ENCODE peak calls at places on chromosomes 13 and 19, in eight cellular contexts. One of them, this sample, is unnamed.
A peak's percentile ranks its signal among the peaks of the same experiment; 100 is the strongest.

GRCh38 chr19:18915639-18916038 is 3.5 kb downstream of the COPE start:
- DNase-seq in stimulated activated CD4-positive, alpha-beta T cell treated with anti-CD3 and anti-CD28 coated beads, Interleukin-15, amount 100 ng/mL, for 48 hours: no peak
- DNase-seq in H4: peak; percentile 64
- DNase-seq in lower lobe of right lung: no peak
- DNase-seq in C1 segment of cervical spinal cord: peak; percentile 46
- DNase-seq in HEK293T: no peak
- DNase-seq in left colon: no peak
- DNase-seq in mammary epithelial cell: peak; percentile 32
- DNase-seq in this sample: no peak

GRCh38 chr13:41268764-41269163 is 5.4 kb upstream of the MTRF1 start:
- DNase-seq in stimulated activated CD4-positive, alpha-beta T cell treated with anti-CD3 and anti-CD28 coated beads, Interleukin-15, amount 100 ng/mL, for 48 hours: no peak
- DNase-seq in H4: no peak
- DNase-seq in lower lobe of right lung: no peak
- DNase-seq in C1 segment of cervical spinal cord: no peak
- DNase-seq in HEK293T: no peak
- DNase-seq in left colon: no peak
- DNase-seq in mammary epithelial cell: peak; percentile 33
- DNase-seq in this sample: no peak

GRCh38 chr13:97074618-97075017 is 80.3 kb upstream of the OXGR1 start:
- DNase-seq in stimulated activated CD4-positive, alpha-beta T cell treated with anti-CD3 and anti-CD28 coated beads, Interleukin-15, amount 100 ng/mL, for 48 hours: no peak
- DNase-seq in H4: no peak
- DNase-seq in lower lobe of right lung: no peak
- DNase-seq in C1 segment of cervical spinal cord: no peak
- DNase-seq in HEK293T: no peak
- DNase-seq in left colon: no peak
- DNase-seq in mammary epithelial cell: no peak
- DNase-seq in this sample: no peak

GRCh38 chr19:38691938-38692457 is 44.5 kb downstream of the ACTN4 start:
- DNase-seq in stimulated activated CD4-positive, alpha-beta T cell treated with anti-CD3 and anti-CD28 coated beads, Interleukin-15, amount 100 ng/mL, for 48 hours: no peak
- DNase-seq in H4: peak; percentile 94
- DNase-seq in lower lobe of right lung: peak; percentile 71
- DNase-seq in C1 segment of cervical spinal cord: no peak
- DNase-seq in HEK293T: no peak
- DNase-seq in left colon: peak; percentile 75
- DNase-seq in mammary epithelial cell: peak; percentile 94
- DNase-seq in this sample: peak; percentile 62

GRCh38 chr13:53562419-53562818 is 533.8 kb downstream of the OLFM4 start:
- DNase-seq in stimulated activated CD4-positive, alpha-beta T cell treated with anti-CD3 and anti-CD28 coated beads, Interleukin-15, amount 100 ng/mL, for 48 hours: no peak
- DNase-seq in H4: no peak
- DNase-seq in lower lobe of right lung: no peak
- DNase-seq in C1 segment of cervical spinal cord: no peak
- DNase-seq in HEK293T: no peak
- DNase-seq in left colon: no peak
- DNase-seq in mammary epithelial cell: no peak
- DNase-seq in this sample: no peak

GRCh38 chr13:49226613-49227012 is 6.5 kb downstream of the MLNR start:
- DNase-seq in stimulated activated CD4-positive, alpha-beta T cell treated with anti-CD3 and anti-CD28 coated beads, Interleukin-15, amount 100 ng/mL, for 48 hours: no peak
- DNase-seq in H4: no peak
- DNase-seq in lower lobe of right lung: no peak
- DNase-seq in C1 segment of cervical spinal cord: no peak
- DNase-seq in HEK293T: no peak
- DNase-seq in left colon: no peak
- DNase-seq in mammary epithelial cell: no peak
- DNase-seq in this sample: no peak

GRCh38 chr19:5074418-5074817 is 105.5 kb downstream of the KDM4B start:
- DNase-seq in stimulated activated CD4-positive, alpha-beta T cell treated with anti-CD3 and anti-CD28 coated beads, Interleukin-15, amount 100 ng/mL, for 48 hours: no peak
- DNase-seq in H4: no peak
- DNase-seq in lower lobe of right lung: no peak
- DNase-seq in C1 segment of cervical spinal cord: no peak
- DNase-seq in HEK293T: no peak
- DNase-seq in left colon: no peak
- DNase-seq in mammary epithelial cell: no peak
- DNase-seq in this sample: no peak

GRCh38 chr13:74067818-74068217 is 66.4 kb downstream of the KLF12 start:
- DNase-seq in stimulated activated CD4-positive, alpha-beta T cell treated with anti-CD3 and anti-CD28 coated beads, Interleukin-15, amount 100 ng/mL, for 48 hours: no peak
- DNase-seq in H4: no peak
- DNase-seq in lower lobe of right lung: no peak
- DNase-seq in C1 segment of cervical spinal cord: no peak
- DNase-seq in HEK293T: no peak
- DNase-seq in left colon: no peak
- DNase-seq in mammary epithelial cell: peak; percentile 62
- DNase-seq in this sample: peak; percentile 52

GRCh38 chr13:91659583-91660415 is 261.4 kb downstream of the GPC5 start:
- DNase-seq in stimulated activated CD4-positive, alpha-beta T cell treated with anti-CD3 and anti-CD28 coated beads, Interleukin-15, amount 100 ng/mL, for 48 hours: no peak
- DNase-seq in H4: no peak
- DNase-seq in lower lobe of right lung: no peak
- DNase-seq in C1 segment of cervical spinal cord: no peak
- DNase-seq in HEK293T: no peak
- DNase-seq in left colon: no peak
- DNase-seq in mammary epithelial cell: peak; percentile 1
- DNase-seq in this sample: no peak

GRCh38 chr13:77466757-77467156 is 68.7 kb upstream of the SCEL start:
- DNase-seq in stimulated activated CD4-positive, alpha-beta T cell treated with anti-CD3 and anti-CD28 coated beads, Interleukin-15, amount 100 ng/mL, for 48 hours: no peak
- DNase-seq in H4: no peak
- DNase-seq in lower lobe of right lung: no peak
- DNase-seq in C1 segment of cervical spinal cord: no peak
- DNase-seq in HEK293T: no peak
- DNase-seq in left colon: no peak
- DNase-seq in mammary epithelial cell: no peak
- DNase-seq in this sample: no peak

GRCh38 chr13:37868691-37869505 is 674 bp downstream of the TRPC4 start:
- DNase-seq in stimulated activated CD4-positive, alpha-beta T cell treated with anti-CD3 and anti-CD28 coated beads, Interleukin-15, amount 100 ng/mL, for 48 hours: no peak
- DNase-seq in H4: no peak
- DNase-seq in lower lobe of right lung: no peak
- DNase-seq in C1 segment of cervical spinal cord: no peak
- DNase-seq in HEK293T: no peak
- DNase-seq in left colon: no peak
- DNase-seq in mammary epithelial cell: no peak
- DNase-seq in this sample: no peak

This sample was measured in RWPE1.